ENCODE peak calls at places on chromosomes 7 and 10, in eight cellular contexts. I, T, G, M, U, Z, F and N are unnamed samples.

GRCh38 chr7:33880787-33881186 is 24.6 kb upstream of the BMPER start:
- DNase-seq in F (no peak), G (no peak), U (no peak), Z (peak), I (no peak), M (no peak), T (no peak), N (no peak)

GRCh38 chr10:84294766-84295447 is 33.5 kb upstream of the CCSER2 start:
- DNase-seq in Z (no peak), U (no peak), I (no peak), M (no peak), F (no peak), G (no peak), T (no peak), N (no peak)

GRCh38 chr10:71516890-71517289 is 120.2 kb downstream of the CDH23 start:
- DNase-seq in T (no peak), M (no peak), U (no peak), G (no peak), F (no peak), I (no peak), Z (no peak), N (no peak)

GRCh38 chr10:34538291-34538829 is 276.7 kb downstream of the PARD3 start:
- DNase-seq in I (no peak), M (no peak), Z (no peak), G (no peak), T (no peak), U (no peak), F (no peak), N (no peak)

GRCh38 chr10:100791254-100792058 is 46.1 kb downstream of the PAX2 start:
- DNase-seq in Z (no peak), U (no peak), G (no peak), T (no peak), I (no peak), F (peak), M (no peak), N (no peak)

GRCh38 chr7:37408241-37408884 is 40.3 kb downstream of the ELMO1 start:
- DNase-seq in T (no peak), F (peak), Z (no peak), I (no peak), G (no peak), M (no peak), U (no peak), N (no peak)

GRCh38 chr7:101940830-101941229 is 123.4 kb downstream of the CUX1 start:
- DNase-seq in G (no peak), M (no peak), Z (no peak), I (no peak), F (no peak), T (no peak), U (no peak), N (no peak)

GRCh38 chr7:35727571-35727970 is 32.6 kb upstream of the HERPUD2 start:
- DNase-seq in I (no peak), Z (no peak), U (peak), M (no peak), T (no peak), F (no peak), G (no peak), N (no peak)

GRCh38 chr7:2894118-2894940 is 50.2 kb upstream of the GNA12 start:
- DNase-seq in I (no peak), T (no peak), F (no peak), Z (no peak), M (no peak), U (peak), G (no peak), N (no peak)

GRCh38 chr10:16950686-16951681 is 133.8 kb upstream of the RSU1 start:
- DNase-seq in M (no peak), Z (peak), G (no peak), I (no peak), U (no peak), T (no peak), F (peak), N (no peak)

GRCh38 chr10:24685958-24686540 is 37.6 kb downstream of the ARHGAP21 start:
- DNase-seq in F (no peak), Z (peak), M (no peak), U (no peak), T (no peak), G (no peak), I (no peak), N (no peak)

GRCh38 chr10:110737886-110738634 is 93.9 kb downstream of the RBM20 start:
- DNase-seq in I (no peak), G (no peak), T (no peak), M (no peak), Z (peak), U (no peak), F (no peak), N (no peak)

GRCh38 chr7:73520673-73521635 is 1.1 kb downstream of the BAZ1B start:
- DNase-seq in G (no peak), Z (no peak), U (no peak), I (peak), M (no peak), T (no peak), F (peak), N (no peak)

GRCh38 chr10:125849448-125849847 is 26.1 kb downstream of the BCCIP start:
- DNase-seq in Z (no peak), M (no peak), U (no peak), I (no peak), G (no peak), F (no peak), T (no peak), N (no peak)

GRCh38 chr10:86964061-86964846 is 4.0 kb upstream of the ADIRF start:
- DNase-seq in Z (no peak), I (no peak), T (no peak), G (no peak), F (peak), M (peak), U (no peak), N (peak)

GRCh38 chr7:142461437-142461836 is 203.6 kb upstream of the PRSS58 start:
- DNase-seq in M (no peak), T (no peak), G (no peak), Z (peak), U (no peak), F (no peak), I (no peak), N (no peak)

GRCh38 chr7:128076831-128077271 is 45.6 kb upstream of the LRRC4 start:
- DNase-seq in U (no peak), M (peak), G (no peak), F (peak), Z (no peak), I (peak), T (peak), N (no peak)

GRCh38 chr10:80946073-80946472 is 408.4 kb downstream of the SH2D4B start:
- DNase-seq in G (no peak), I (no peak), U (no peak), M (no peak), T (no peak), F (no peak), Z (no peak), N (no peak)

GRCh38 chr7:39406464-39406863 is 159.7 kb upstream of the YAE1 start:
- DNase-seq in Z (no peak), F (no peak), U (no peak), G (no peak), T (no peak), I (no peak), M (no peak), N (no peak)

GRCh38 chr7:155533827-155534690 is 12.3 kb downstream of the CNPY1 start:
- DNase-seq in F (peak), I (no peak), U (no peak), M (no peak), Z (no peak), G (no peak), T (no peak), N (no peak)
- TF ChIP-seq CTCF in F (peak), I (peak), U (no peak), M (no peak), Z (peak), G (peak), T (peak), N (peak)

GRCh38 chr10:52004342-52004949 is 305.1 kb upstream of the CSTF2T start:
- DNase-seq in I (no peak), U (no peak), Z (peak), G (no peak), T (no peak), F (peak), M (no peak), N (no peak)
- TF ChIP-seq CTCF in I (peak), U (no peak), Z (peak), G (peak), T (peak), F (peak), M (peak), N (peak)

GRCh38 chr7:67484244-67484751 is 487.7 kb downstream of the TYW1 start:
- DNase-seq in G (peak), M (no peak), I (peak), F (peak), Z (peak), T (peak), U (no peak), N (peak)
- TF ChIP-seq CTCF in G (peak), M (no peak), I (peak), F (peak), Z (peak), T (peak), U (no peak), N (peak)

DNA sequence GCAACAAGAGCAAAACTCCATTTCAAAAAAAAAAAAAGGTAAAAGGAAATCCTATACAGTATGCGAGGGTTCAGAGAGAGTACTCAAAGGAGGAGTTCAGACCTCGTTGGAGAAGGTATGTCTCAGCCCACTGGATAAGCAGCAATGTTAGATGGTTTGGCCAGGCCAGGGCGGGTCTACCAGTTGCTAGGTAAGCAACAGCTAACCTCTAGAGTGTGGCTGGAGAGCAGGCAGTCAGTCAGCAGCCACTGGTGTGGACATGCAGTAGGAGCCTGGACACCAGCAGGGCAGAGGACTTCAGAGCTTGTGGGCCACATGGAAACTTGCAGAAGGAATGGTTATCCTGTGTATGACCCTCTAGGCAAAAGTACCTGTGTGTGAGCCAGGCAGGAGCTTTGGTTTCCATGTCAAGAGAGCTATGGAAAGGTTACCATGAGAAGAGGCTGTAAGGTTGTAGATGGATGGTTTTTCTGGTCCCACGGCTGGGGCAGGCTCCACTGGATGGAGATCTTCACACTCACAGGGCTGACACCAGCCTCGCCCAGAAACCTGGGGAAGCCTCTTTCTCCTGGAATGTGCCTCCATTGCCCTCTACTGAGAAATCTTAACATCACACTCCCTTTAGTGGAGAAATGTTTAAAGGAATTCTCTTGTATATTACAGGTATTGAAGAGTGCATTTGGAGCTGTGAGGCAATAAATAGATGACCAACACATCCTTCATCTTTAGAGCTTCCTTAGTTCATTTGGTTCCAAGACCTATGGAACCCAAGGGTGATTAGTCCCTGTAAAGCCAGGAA is 63.6 kb downstream of the CCDC186 start:
- DNase-seq in I (no peak), U (no peak), Z (no peak), F (no peak), T (no peak), G (no peak), M (no peak), N (no peak)
- TF ChIP-seq CTCF in I (no peak), U (no peak), Z (peak), F (peak), T (no peak), G (peak), M (no peak), N (peak)

GRCh38 chr7:11210374-11210773 is 236.7 kb downstream of the PHF14 start:
- DNase-seq in F (no peak), Z (no peak), G (no peak), M (no peak), I (no peak), U (no peak), T (no peak), N (no peak)

GRCh38 chr7:11203688-11204087 is 230.0 kb downstream of the PHF14 start:
- DNase-seq in U (no peak), G (no peak), Z (no peak), M (no peak), T (peak), I (peak), F (no peak), N (no peak)

GRCh38 chr7:11203224-11203623 is 229.6 kb downstream of the PHF14 start:
- DNase-seq in M (no peak), T (no peak), Z (no peak), F (no peak), U (no peak), I (no peak), G (no peak), N (no peak)

GRCh38 chr7:11206131-11206921 is 232.7 kb downstream of the PHF14 start:
- DNase-seq in M (no peak), U (no peak), G (no peak), F (no peak), Z (no peak), I (no peak), T (no peak), N (no peak)

DNA sequence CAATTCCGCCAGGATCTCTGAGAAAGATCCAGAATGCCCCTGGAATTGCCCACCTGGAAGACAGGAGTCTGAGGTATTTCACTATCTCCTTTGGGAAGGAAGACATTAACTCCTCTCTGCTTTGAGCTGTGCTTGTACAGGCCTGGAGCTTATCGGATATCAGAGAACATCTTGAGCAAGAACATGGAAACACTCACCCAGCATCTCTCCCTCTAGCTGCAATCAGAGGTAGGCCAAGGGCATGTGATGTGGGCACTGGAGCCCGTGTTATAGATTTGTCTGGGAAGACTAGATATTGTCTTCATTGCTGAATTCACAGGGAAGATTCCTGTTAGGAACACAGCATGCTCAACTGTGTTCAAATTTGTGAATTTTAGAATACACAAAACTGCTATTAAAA is 233.9 kb downstream of the PHF14 start:
- DNase-seq in I (no peak), Z (no peak), M (no peak), U (no peak), F (no peak), G (no peak), T (no peak), N (no peak)
- TF ChIP-seq CTCF in I (no peak), Z (no peak), M (no peak), U (no peak), F (peak), G (no peak), T (no peak), N (no peak)

DNA sequence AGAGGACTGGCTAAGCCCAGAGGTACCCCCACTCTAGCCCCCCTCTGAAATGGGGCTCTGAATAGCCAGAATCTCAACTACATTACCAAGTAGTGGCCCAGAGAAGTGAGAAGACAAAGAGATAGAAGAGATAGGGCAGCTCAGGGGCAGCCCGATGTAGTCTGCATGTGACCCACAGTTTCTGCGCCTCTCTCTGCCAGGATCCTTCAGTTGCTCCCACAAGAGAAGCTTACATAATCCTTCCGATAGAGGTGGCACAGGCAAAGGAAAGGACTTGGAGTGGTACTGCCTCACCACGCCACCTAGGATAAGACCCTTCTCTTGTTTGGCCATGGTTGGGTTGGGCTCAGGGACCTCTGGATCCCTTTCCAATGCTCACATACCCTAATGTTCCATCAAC is 5.4 kb upstream of the PDE1C start:
- DNase-seq in F (no peak), T (no peak), G (no peak), U (no peak), I (no peak), M (no peak), Z (no peak), N (no peak)
- TF ChIP-seq CTCF in F (no peak), T (no peak), G (no peak), U (no peak), I (no peak), M (no peak), Z (no peak), N (no peak)